ENCODE peak calls at places on chromosome 14, in four cellular contexts. U is osteoblast, N is HEK293T, G is A549. K is an unnamed sample.
A peak's percentile ranks its signal among the peaks of the same experiment; 100 is the strongest.

GRCh38 chr14:22549981-22550670 is 38.9 kb downstream of the DAD1 start:
- DNase-seq in N (no peak), G (no peak), U (no peak), K (no peak)

GRCh38 chr14:103745424-103745823 is 29.8 kb downstream of the ZFYVE21 start:
- DNase-seq in U (peak; percentile 8), N (no peak), G (no peak), K (no peak)

GRCh38 chr14:68589447-68590232 is 203.2 kb downstream of the ZFP36L1 start:
- DNase-seq in N (no peak), G (no peak), U (no peak), K (no peak)

GRCh38 chr14:90281261-90281660 is 24.9 kb downstream of the PSMC1 start:
- DNase-seq in U (peak; percentile 92), G (no peak), N (no peak), K (no peak)

GRCh38 chr14:96267336-96267735 is 11.3 kb downstream of the BDKRB1 start:
- DNase-seq in U (no peak), G (no peak), N (no peak), K (no peak)

GRCh38 chr14:64723691-64724577 is 19.7 kb downstream of the PLEKHG3 start:
- DNase-seq in U (peak; percentile 53), G (no peak), N (peak; percentile 25), K (no peak)

GRCh38 chr14:34449819-34450541 is 12.1 kb downstream of the SPTSSA start:
- DNase-seq in N (no peak), G (no peak), U (no peak), K (no peak)

GRCh38 chr14:100662850-100663527 is 63.7 kb upstream of the DLK1 start:
- DNase-seq in U (peak; percentile 94), N (peak; percentile 85), G (peak; percentile 75), K (peak; percentile 79)

GRCh38 chr14:49594347-49595089 is 4.2 kb upstream of the LRR1 start:
- DNase-seq in N (peak; percentile 31), G (peak; percentile 38), U (peak; percentile 89), K (no peak)

GRCh38 chr14:61889914-61890351 is 127.7 kb downstream of the SNAPC1 start:
- DNase-seq in N (no peak), U (no peak), G (no peak), K (no peak)

GRCh38 chr14:103066399-103066798 is 9.1 kb upstream of the CDC42BPB start:
- DNase-seq in N (no peak), U (no peak), G (no peak), K (no peak)

GRCh38 chr14:55624913-55625312 is 44.9 kb downstream of the KTN1 start:
- DNase-seq in G (no peak), N (no peak), U (no peak), K (no peak)

GRCh38 chr14:105447651-105448640 is 26.7 kb upstream of the CRIP2 start:
- DNase-seq in U (no peak), N (no peak), G (no peak), K (no peak)

GRCh38 chr14:65487783-65488578 is 75.5 kb downstream of the FUT8 start:
- DNase-seq in N (no peak), U (no peak), G (no peak), K (no peak)

GRCh38 chr14:30153662-30154061 is 226.0 kb upstream of the PRKD1 start:
- DNase-seq in U (no peak), N (no peak), G (no peak), K (no peak)

GRCh38 chr14:71623939-71624338 is 308.3 kb upstream of the RGS6 start:
- DNase-seq in N (no peak), U (no peak), G (no peak), K (no peak)

GRCh38 chr14:93430319-93430801 is 379 bp upstream of the UNC79 start:
- DNase-seq in U (peak; percentile 65), N (peak; percentile 26), G (no peak), K (no peak)

K was measured in COLO829.